ENCODE peak calls at places on chromosomes 11 and 22, in four cellular contexts. One of them, this sample, is unnamed.

GRCh38 chr22:27574651-27575050 is 226.9 kb downstream of the MN1 start:
- DNase-seq in naive thymus-derived CD4-positive, alpha-beta T cell: no peak
- DNase-seq in lower lobe of right lung: no peak
- DNase-seq in tibial artery: no peak
- DNase-seq in this sample: no peak

GRCh38 chr11:11620966-11621880 is 582 bp downstream of the GALNT18 start:
- DNase-seq in naive thymus-derived CD4-positive, alpha-beta T cell: no peak
- DNase-seq in lower lobe of right lung: peak; percentile 55
- DNase-seq in tibial artery: peak; percentile 45
- DNase-seq in this sample: no peak

GRCh38 chr11:132131051-132131450 is 760.6 kb downstream of the NTM start:
- DNase-seq in naive thymus-derived CD4-positive, alpha-beta T cell: no peak
- DNase-seq in lower lobe of right lung: no peak
- DNase-seq in tibial artery: no peak
- DNase-seq in this sample: no peak

GRCh38 chr11:44466531-44467179 is 98.8 kb upstream of the CD82 start:
- DNase-seq in naive thymus-derived CD4-positive, alpha-beta T cell: no peak
- DNase-seq in lower lobe of right lung: no peak
- DNase-seq in tibial artery: no peak
- DNase-seq in this sample: no peak

GRCh38 chr22:36301851-36302250 is 48.9 kb downstream of the APOL1 start:
- DNase-seq in naive thymus-derived CD4-positive, alpha-beta T cell: no peak
- DNase-seq in lower lobe of right lung: no peak
- DNase-seq in tibial artery: no peak
- DNase-seq in this sample: no peak

GRCh38 chr11:60924110-60924905 is at the start of gene TMEM132A:
- DNase-seq in naive thymus-derived CD4-positive, alpha-beta T cell: no peak
- DNase-seq in lower lobe of right lung: peak; percentile 75
- DNase-seq in tibial artery: no peak
- DNase-seq in this sample: no peak

GRCh38 chr11:20640401-20640800 is 29.0 kb upstream of the NELL1 start:
- DNase-seq in naive thymus-derived CD4-positive, alpha-beta T cell: no peak
- DNase-seq in lower lobe of right lung: no peak
- DNase-seq in tibial artery: no peak
- DNase-seq in this sample: no peak

GRCh38 chr11:68890490-68891231 is 13.0 kb downstream of the MRPL21 start:
- DNase-seq in naive thymus-derived CD4-positive, alpha-beta T cell: no peak
- DNase-seq in lower lobe of right lung: peak; percentile 52
- DNase-seq in tibial artery: peak; percentile 92
- DNase-seq in this sample: no peak

GRCh38 chr11:44916797-44917196 is 33.9 kb downstream of the TP53I11 start:
- DNase-seq in naive thymus-derived CD4-positive, alpha-beta T cell: no peak
- DNase-seq in lower lobe of right lung: no peak
- DNase-seq in tibial artery: no peak
- DNase-seq in this sample: no peak

GRCh38 chr11:65903068-65903481 is 2.9 kb upstream of the FOSL1 start:
- DNase-seq in naive thymus-derived CD4-positive, alpha-beta T cell: no peak
- DNase-seq in lower lobe of right lung: no peak
- DNase-seq in tibial artery: no peak
- DNase-seq in this sample: no peak

GRCh38 chr11:72736452-72737069 is 15.6 kb downstream of the ARAP1 start:
- DNase-seq in naive thymus-derived CD4-positive, alpha-beta T cell: peak; percentile 82
- DNase-seq in lower lobe of right lung: peak; percentile 86
- DNase-seq in tibial artery: peak; percentile 71
- DNase-seq in this sample: peak; percentile 48

GRCh38 chr11:111355956-111356659 is 23.0 kb downstream of the POU2AF1 start:
- DNase-seq in naive thymus-derived CD4-positive, alpha-beta T cell: no peak
- DNase-seq in lower lobe of right lung: no peak
- DNase-seq in tibial artery: no peak
- DNase-seq in this sample: no peak

GRCh38 chr11:47104337-47104950 is 72.2 kb downstream of the ARFGAP2 start:
- DNase-seq in naive thymus-derived CD4-positive, alpha-beta T cell: no peak
- DNase-seq in lower lobe of right lung: no peak
- DNase-seq in tibial artery: no peak
- DNase-seq in this sample: no peak

GRCh38 chr11:122954455-122954854 is 27.2 kb downstream of the BSX start:
- DNase-seq in naive thymus-derived CD4-positive, alpha-beta T cell: no peak
- DNase-seq in lower lobe of right lung: no peak
- DNase-seq in tibial artery: no peak
- DNase-seq in this sample: no peak

GRCh38 chr22:20571531-20572007 is 64.2 kb downstream of the MED15 start:
- DNase-seq in naive thymus-derived CD4-positive, alpha-beta T cell: no peak
- DNase-seq in lower lobe of right lung: no peak
- DNase-seq in tibial artery: no peak
- DNase-seq in this sample: peak; percentile 37

GRCh38 chr11:119567667-119568582 is 145.0 kb upstream of the THY1 start:
- DNase-seq in naive thymus-derived CD4-positive, alpha-beta T cell: no peak
- DNase-seq in lower lobe of right lung: no peak
- DNase-seq in tibial artery: no peak
- DNase-seq in this sample: no peak

GRCh38 chr11:62132689-62133293 is 9.0 kb downstream of the INCENP start:
- DNase-seq in naive thymus-derived CD4-positive, alpha-beta T cell: no peak
- DNase-seq in lower lobe of right lung: no peak
- DNase-seq in tibial artery: peak; percentile 3
- DNase-seq in this sample: no peak

GRCh38 chr11:19311306-19312030 is 70.7 kb upstream of the E2F8 start:
- DNase-seq in naive thymus-derived CD4-positive, alpha-beta T cell: no peak
- DNase-seq in lower lobe of right lung: no peak
- DNase-seq in tibial artery: peak; percentile 75
- DNase-seq in this sample: no peak

GRCh38 chr11:721347-721912 is 15.4 kb downstream of the EPS8L2 start:
- DNase-seq in naive thymus-derived CD4-positive, alpha-beta T cell: no peak
- DNase-seq in lower lobe of right lung: no peak
- DNase-seq in tibial artery: no peak
- DNase-seq in this sample: no peak

GRCh38 chr22:29336751-29337490 is 21.4 kb upstream of the RASL10A start:
- DNase-seq in naive thymus-derived CD4-positive, alpha-beta T cell: no peak
- DNase-seq in lower lobe of right lung: no peak
- DNase-seq in tibial artery: no peak
- DNase-seq in this sample: no peak

GRCh38 chr11:77473001-77473800 is 693 bp downstream of the PAK1 start:
- DNase-seq in naive thymus-derived CD4-positive, alpha-beta T cell: peak; percentile 63
- DNase-seq in lower lobe of right lung: peak; percentile 71
- DNase-seq in tibial artery: no peak
- DNase-seq in this sample: peak; percentile 23

GRCh38 chr11:29685361-29685760 is 331.5 kb downstream of the KCNA4 start:
- DNase-seq in naive thymus-derived CD4-positive, alpha-beta T cell: no peak
- DNase-seq in lower lobe of right lung: no peak
- DNase-seq in tibial artery: no peak
- DNase-seq in this sample: no peak

GRCh38 chr11:96388891-96389603 is 665 bp downstream of the CCDC82 start:
- DNase-seq in naive thymus-derived CD4-positive, alpha-beta T cell: no peak
- DNase-seq in lower lobe of right lung: no peak
- DNase-seq in tibial artery: no peak
- DNase-seq in this sample: no peak

GRCh38 chr22:37186228-37186996 is 1.6 kb downstream of the C1QTNF6 start:
- DNase-seq in naive thymus-derived CD4-positive, alpha-beta T cell: peak; percentile 64
- DNase-seq in lower lobe of right lung: peak; percentile 26
- DNase-seq in tibial artery: no peak
- DNase-seq in this sample: peak; percentile 34

GRCh38 chr11:100396281-100396680 is 290.8 kb upstream of the ARHGAP42 start:
- DNase-seq in naive thymus-derived CD4-positive, alpha-beta T cell: no peak
- DNase-seq in lower lobe of right lung: no peak
- DNase-seq in tibial artery: no peak
- DNase-seq in this sample: no peak

GRCh38 chr11:103450241-103450640 is 341.0 kb downstream of the DYNC2H1 start:
- DNase-seq in naive thymus-derived CD4-positive, alpha-beta T cell: no peak
- DNase-seq in lower lobe of right lung: no peak
- DNase-seq in tibial artery: no peak
- DNase-seq in this sample: no peak

GRCh38 chr11:15893080-15893492 is 463.3 kb downstream of the SOX6 start:
- DNase-seq in naive thymus-derived CD4-positive, alpha-beta T cell: no peak
- DNase-seq in lower lobe of right lung: no peak
- DNase-seq in tibial artery: no peak
- DNase-seq in this sample: no peak

GRCh38 chr11:6735306-6735705 is 36.5 kb downstream of the OR2AG2 start:
- DNase-seq in naive thymus-derived CD4-positive, alpha-beta T cell: no peak
- DNase-seq in lower lobe of right lung: no peak
- DNase-seq in tibial artery: no peak
- DNase-seq in this sample: no peak

GRCh38 chr22:27311666-27312566 is 489.6 kb downstream of the MN1 start:
- DNase-seq in naive thymus-derived CD4-positive, alpha-beta T cell: no peak
- DNase-seq in lower lobe of right lung: no peak
- DNase-seq in tibial artery: no peak
- DNase-seq in this sample: no peak

GRCh38 chr11:12995211-12995610 is 13.9 kb upstream of the RASSF10 start:
- DNase-seq in naive thymus-derived CD4-positive, alpha-beta T cell: no peak
- DNase-seq in lower lobe of right lung: no peak
- DNase-seq in tibial artery: peak; percentile 41
- DNase-seq in this sample: no peak

GRCh38 chr11:87281496-87281895 is 243.8 kb downstream of the TMEM135 start:
- DNase-seq in naive thymus-derived CD4-positive, alpha-beta T cell: no peak
- DNase-seq in lower lobe of right lung: no peak
- DNase-seq in tibial artery: no peak
- DNase-seq in this sample: no peak

GRCh38 chr11:110186456-110186855 is 93.3 kb downstream of the ZC3H12C start:
- DNase-seq in naive thymus-derived CD4-positive, alpha-beta T cell: no peak
- DNase-seq in lower lobe of right lung: no peak
- DNase-seq in tibial artery: no peak
- DNase-seq in this sample: no peak

GRCh38 chr11:96074551-96075309 is 150.8 kb upstream of the MTMR2 start:
- DNase-seq in naive thymus-derived CD4-positive, alpha-beta T cell: no peak
- DNase-seq in lower lobe of right lung: no peak
- DNase-seq in tibial artery: no peak
- DNase-seq in this sample: no peak

GRCh38 chr11:50077526-50077925 is 44.9 kb downstream of the OR4C45 start:
- DNase-seq in naive thymus-derived CD4-positive, alpha-beta T cell: no peak
- DNase-seq in lower lobe of right lung: no peak
- DNase-seq in tibial artery: no peak
- DNase-seq in this sample: no peak

GRCh38 chr11:91231226-91231625 is 993.4 kb upstream of the FAT3 start:
- DNase-seq in naive thymus-derived CD4-positive, alpha-beta T cell: no peak
- DNase-seq in lower lobe of right lung: no peak
- DNase-seq in tibial artery: no peak
- DNase-seq in this sample: no peak

GRCh38 chr22:42612336-42612735 is 2.3 kb downstream of the POLDIP3 start:
- DNase-seq in naive thymus-derived CD4-positive, alpha-beta T cell: no peak
- DNase-seq in lower lobe of right lung: no peak
- DNase-seq in tibial artery: no peak
- DNase-seq in this sample: no peak

GRCh38 chr22:42611076-42611475 is 3.6 kb downstream of the POLDIP3 start:
- DNase-seq in naive thymus-derived CD4-positive, alpha-beta T cell: no peak
- DNase-seq in lower lobe of right lung: no peak
- DNase-seq in tibial artery: no peak
- DNase-seq in this sample: no peak

GRCh38 chr22:42604403-42604802 is 10.3 kb downstream of the POLDIP3 start:
- DNase-seq in naive thymus-derived CD4-positive, alpha-beta T cell: no peak
- DNase-seq in lower lobe of right lung: no peak
- DNase-seq in tibial artery: no peak
- DNase-seq in this sample: no peak

GRCh38 chr22:42610211-42610610 is 4.5 kb downstream of the POLDIP3 start:
- DNase-seq in naive thymus-derived CD4-positive, alpha-beta T cell: no peak
- DNase-seq in lower lobe of right lung: no peak
- DNase-seq in tibial artery: no peak
- DNase-seq in this sample: no peak

DNA sequence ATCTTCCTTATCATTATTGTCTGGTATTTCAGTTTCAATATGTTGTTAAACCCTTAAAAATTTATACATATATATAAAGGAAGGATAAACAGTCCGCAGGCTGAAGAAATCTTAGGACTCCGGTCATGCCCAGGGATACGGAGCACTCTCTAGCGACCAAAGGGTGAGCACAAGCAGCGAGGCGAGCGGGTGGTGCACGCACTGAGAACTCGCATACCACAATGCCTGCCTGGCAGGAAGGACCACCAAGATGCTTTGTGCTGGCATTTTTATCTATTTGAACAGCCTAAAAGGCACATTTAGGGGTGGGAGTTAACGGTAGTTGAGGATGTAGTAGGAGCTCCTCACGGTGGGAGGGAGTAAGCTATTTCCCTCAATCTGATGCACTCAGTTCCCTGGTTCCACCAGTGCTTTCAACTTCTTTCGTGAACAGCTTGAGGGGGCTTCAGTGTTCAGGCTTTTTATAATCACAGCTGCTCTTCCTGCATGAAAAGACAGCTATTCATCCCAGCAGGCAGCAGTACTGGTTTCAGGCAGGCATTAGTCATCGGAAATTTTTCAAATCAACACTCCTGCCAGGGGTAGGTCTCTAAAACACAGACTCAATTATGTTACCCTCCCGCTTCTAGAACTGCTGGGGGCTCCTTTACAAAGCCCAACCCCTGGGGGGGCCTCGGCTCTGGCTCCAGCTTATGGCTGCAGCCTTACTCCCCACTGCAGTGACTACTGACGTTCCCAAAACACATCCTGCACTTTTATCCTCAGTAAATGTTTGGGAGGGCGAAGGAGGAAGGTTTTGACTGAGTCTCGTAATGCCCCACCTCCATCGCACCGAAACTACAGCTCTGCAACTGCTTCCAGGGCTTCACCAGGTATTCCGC is 6.0 kb downstream of the POLDIP3 start:
- DNase-seq in naive thymus-derived CD4-positive, alpha-beta T cell: no peak
- DNase-seq in lower lobe of right lung: no peak
- DNase-seq in tibial artery: no peak
- DNase-seq in this sample: no peak
- H3K4me3 ChIP-seq in naive thymus-derived CD4-positive, alpha-beta T cell: no peak overlapping the region
- H3K4me3 ChIP-seq in lower lobe of right lung: no peak overlapping the region
- H3K4me3 ChIP-seq in tibial artery: no peak overlapping the region
- H3K4me3 ChIP-seq in this sample: no peak overlapping the region

GRCh38 chr11:9136731-9137130 is 45.3 kb upstream of the SCUBE2 start:
- DNase-seq in naive thymus-derived CD4-positive, alpha-beta T cell: no peak
- DNase-seq in lower lobe of right lung: no peak
- DNase-seq in tibial artery: no peak
- DNase-seq in this sample: no peak
- H3K36me3 ChIP-seq in naive thymus-derived CD4-positive, alpha-beta T cell: peaks cover 11% of the 10 kb centered on the region
- H3K36me3 ChIP-seq in lower lobe of right lung: peaks cover 40% of the 10 kb centered on the region
- H3K36me3 ChIP-seq in tibial artery: peaks cover 28% of the 10 kb centered on the region
- H3K36me3 ChIP-seq in this sample: peaks cover 17% of the 10 kb centered on the region

DNA sequence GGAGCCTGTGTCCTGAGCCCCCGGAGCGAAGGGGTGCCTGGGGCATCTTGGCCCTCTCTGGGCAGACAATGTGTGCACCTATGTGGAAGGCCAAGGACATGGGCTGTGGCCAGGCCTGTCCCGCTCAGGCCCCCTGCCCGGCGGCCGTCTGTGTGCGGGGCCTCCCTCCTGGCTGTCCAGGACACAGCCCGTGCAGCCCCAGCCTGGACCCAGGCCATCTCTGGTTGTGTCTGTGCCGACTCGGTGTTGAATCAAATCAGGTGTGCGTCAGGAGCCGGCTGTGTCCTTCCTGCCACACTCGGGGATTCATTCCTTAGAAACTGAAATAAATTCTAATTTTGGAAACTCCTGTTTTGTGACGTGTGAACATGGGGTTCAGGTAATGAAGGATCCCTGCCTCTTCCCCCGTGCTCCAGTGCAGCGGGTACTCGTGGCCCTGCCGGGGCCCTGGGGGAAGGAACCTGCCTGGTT is 1.5 kb upstream of the SELENOO start:
- DNase-seq in naive thymus-derived CD4-positive, alpha-beta T cell: no peak
- DNase-seq in lower lobe of right lung: no peak
- DNase-seq in tibial artery: no peak
- DNase-seq in this sample: no peak
- H3K4me3 ChIP-seq in naive thymus-derived CD4-positive, alpha-beta T cell: no peak overlapping the region
- H3K4me3 ChIP-seq in lower lobe of right lung: no peak overlapping the region
- H3K4me3 ChIP-seq in tibial artery: peak overlapping the region; percentile 88
- H3K4me3 ChIP-seq in this sample: no peak overlapping the region

GRCh38 chr22:46320166-46320710 is 15.3 kb upstream of the TRMU start:
- DNase-seq in naive thymus-derived CD4-positive, alpha-beta T cell: no peak
- DNase-seq in lower lobe of right lung: no peak
- DNase-seq in tibial artery: no peak
- DNase-seq in this sample: no peak
- H3K36me3 ChIP-seq in naive thymus-derived CD4-positive, alpha-beta T cell: no peaks in the 10 kb centered on the region
- H3K36me3 ChIP-seq in lower lobe of right lung: no peaks in the 10 kb centered on the region
- H3K36me3 ChIP-seq in tibial artery: no peaks in the 10 kb centered on the region
- H3K36me3 ChIP-seq in this sample: no peaks in the 10 kb centered on the region